ENCODE peak calls at places on chromosome 15, in seven cellular contexts. I is ovary; J is central memory CD4-positive, alpha-beta T cell; D is GM23338; X is hippocampal formation; P is endothelial cell; V is activated CD4-positive, alpha-beta memory T cell treated with anti-CD3 and anti-CD28 coated beads, Interleukin-2, amount 10 ng/mL, durations not matched to agents 7 days and 5 days. B is an unnamed sample.

GRCh38 chr15:49279481-49280186 is 109.6 kb downstream of the GALK2 start:
- DNase-seq in I (no peak), J (no peak), D (no peak), X (no peak), P (no peak), V (no peak), B (no peak)

GRCh38 chr15:81000626-81001179 is at the start of gene TLNRD1:
- DNase-seq in I (peak; percentile 83), J (peak; percentile 88), D (peak; percentile 92), X (peak; percentile 67), P (peak; percentile 89), V (peak; percentile 91), B (peak; percentile 92)

GRCh38 chr15:42344763-42345162 is 14.5 kb upstream of the CAPN3 start:
- DNase-seq in I (no peak), J (no peak), D (no peak), X (no peak), P (no peak), V (no peak), B (no peak)

GRCh38 chr15:88179562-88179961 is 77.0 kb downstream of the NTRK3 start:
- DNase-seq in I (no peak), J (no peak), D (no peak), X (no peak), P (no peak), V (no peak), B (no peak)

GRCh38 chr15:26392956-26393355 is 379.9 kb downstream of the GABRB3 start:
- DNase-seq in I (no peak), J (no peak), D (no peak), X (no peak), P (no peak), V (no peak), B (no peak)

GRCh38 chr15:45199136-45199810 is 11.5 kb upstream of the SHF start:
- DNase-seq in I (peak; percentile 35), J (peak; percentile 53), D (peak; percentile 46), X (peak; percentile 64), P (no peak), V (peak; percentile 56), B (no peak)

GRCh38 chr15:38440353-38441129 is 13.4 kb upstream of the FAM98B start:
- DNase-seq in I (no peak), J (peak; percentile 55), D (peak; percentile 79), X (peak; percentile 17), P (peak; percentile 59), V (peak; percentile 60), B (peak; percentile 71)

GRCh38 chr15:98289747-98290146 is 329.2 kb downstream of the ARRDC4 start:
- DNase-seq in I (no peak), J (no peak), D (no peak), X (no peak), P (no peak), V (no peak), B (no peak)

GRCh38 chr15:22947101-22948000 is 32.8 kb downstream of the CYFIP1 start:
- DNase-seq in I (no peak), J (no peak), D (no peak), X (no peak), P (no peak), V (no peak), B (no peak)